ENCODE peak calls at places on chromosome 16, in five cellular contexts. P is WTC11, N is GM10248, D is tibial nerve, O is fibroblast of pulmonary artery. K is an unnamed sample.

GRCh38 chr16:74563828-74564263 is 43.1 kb downstream of the GLG1 start:
- DNase-seq in P (no peak), N (no peak), D (no peak), O (peak; percentile 59), K (no peak)

GRCh38 chr16:30875881-30876791 is 17.7 kb downstream of the BCL7C start:
- DNase-seq in P (no peak), N (peak; percentile 68), D (no peak), O (no peak), K (peak; percentile 73)

GRCh38 chr16:72983728-72984350 is 64.1 kb downstream of the ZFHX3 start:
- DNase-seq in P (no peak), N (no peak), D (no peak), O (no peak), K (no peak)

GRCh38 chr16:50279142-50279865 is 13.0 kb downstream of the ADCY7 start:
- DNase-seq in P (no peak), N (no peak), D (peak; percentile 61), O (no peak), K (no peak)

GRCh38 chr16:23836404-23837291 is 865 bp downstream of the PRKCB start:
- DNase-seq in P (peak; percentile 74), N (peak; percentile 59), D (no peak), O (no peak), K (peak; percentile 62)

GRCh38 chr16:68367891-68368601 is 57.2 kb downstream of the PRMT7 start:
- DNase-seq in P (no peak), N (no peak), D (no peak), O (no peak), K (no peak)

GRCh38 chr16:48112603-48113400 is 43.0 kb downstream of the ABCC12 start:
- DNase-seq in P (no peak), N (no peak), D (no peak), O (no peak), K (no peak)

GRCh38 chr16:77885596-77886295 is 97.4 kb downstream of the VAT1L start:
- DNase-seq in P (no peak), N (no peak), D (no peak), O (no peak), K (no peak)

GRCh38 chr16:71658771-71659170 is 32.8 kb downstream of the MARVELD3 start:
- DNase-seq in P (no peak), N (no peak), D (no peak), O (no peak), K (peak; percentile 31)

GRCh38 chr16:51431517-51432241 is 280.6 kb upstream of the SALL1 start:
- DNase-seq in P (no peak), N (no peak), D (no peak), O (peak; percentile 89), K (no peak)

GRCh38 chr16:67844441-67844840 is 2.3 kb upstream of the NUTF2 start:
- DNase-seq in P (no peak), N (no peak), D (no peak), O (peak; percentile 33), K (no peak)

GRCh38 chr16:2191446-2191706 is 5.0 kb downstream of the CASKIN1 start:
- DNase-seq in P (no peak), N (no peak), D (no peak), O (no peak), K (no peak)

GRCh38 chr16:81913222-81913621 is 98.0 kb downstream of the SDR42E1 start:
- DNase-seq in P (no peak), N (no peak), D (no peak), O (no peak), K (no peak)

GRCh38 chr16:47143677-47144558 is at the start of gene NETO2:
- DNase-seq in P (peak; percentile 72), N (peak; percentile 83), D (no peak), O (peak; percentile 65), K (peak; percentile 85)

GRCh38 chr16:68298907-68299515 is 11.7 kb downstream of the SLC7A6OS start:
- DNase-seq in P (no peak), N (no peak), D (no peak), O (peak; percentile 74), K (no peak)

GRCh38 chr16:11315499-11315898 is 29.8 kb upstream of the RMI2 start:
- DNase-seq in P (peak; percentile 93), N (no peak), D (no peak), O (peak; percentile 70), K (no peak)

GRCh38 chr16:50602531-50603205 is 54.5 kb downstream of the NKD1 start:
- DNase-seq in P (no peak), N (no peak), D (no peak), O (no peak), K (no peak)

GRCh38 chr16:27906883-27907282 is 156.6 kb downstream of the GSG1L start:
- DNase-seq in P (no peak), N (no peak), D (no peak), O (no peak), K (no peak)

GRCh38 chr16:9481749-9482148 is 390.3 kb downstream of the HAPSTR1 start:
- DNase-seq in P (no peak), N (no peak), D (no peak), O (no peak), K (no peak)

GRCh38 chr16:1560866-1561265 is 27.4 kb downstream of the TMEM204 start:
- DNase-seq in P (no peak), N (no peak), D (no peak), O (no peak), K (no peak)

DNA sequence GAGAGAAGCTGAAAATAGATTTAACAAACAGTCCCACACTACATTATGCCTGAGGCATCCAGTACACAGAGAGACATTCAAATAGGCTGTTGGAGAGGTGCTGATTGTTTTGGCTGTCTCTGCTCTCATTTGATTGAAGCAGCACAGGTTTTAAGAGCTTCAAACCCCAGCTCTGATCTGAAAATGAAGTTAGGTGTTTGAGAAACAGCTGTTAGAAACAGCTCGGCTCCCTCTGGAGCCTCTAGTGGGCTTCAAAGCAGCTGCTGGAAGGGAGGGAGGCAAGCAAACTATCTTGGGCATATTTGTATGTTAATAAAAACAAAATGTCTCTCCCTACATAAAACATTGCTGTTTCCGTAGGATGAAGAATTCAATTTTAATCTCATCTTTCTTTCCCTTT is 607.3 kb upstream of the GOT2 start:
- DNase-seq in P (no peak), N (no peak), D (no peak), O (no peak), K (no peak)
- TF ChIP-seq CTCF in P (no peak), N (no peak), D (no peak), O (no peak), K (no peak)

GRCh38 chr16:89700649-89701424 is 668 bp downstream of the SPATA2L start:
- DNase-seq in P (peak; percentile 66), N (peak; percentile 65), D (no peak), O (peak; percentile 32), K (peak; percentile 71)
- TF ChIP-seq CTCF in P (peak; percentile 10), N (peak; percentile 49), D (no peak), O (no peak), K (peak; percentile 47)

GRCh38 chr16:13835357-13835756 is 84.6 kb upstream of the ERCC4 start:
- DNase-seq in P (no peak), N (no peak), D (no peak), O (no peak), K (no peak)

GRCh38 chr16:13835935-13836334 is 84.0 kb upstream of the ERCC4 start:
- DNase-seq in P (no peak), N (no peak), D (no peak), O (no peak), K (no peak)

GRCh38 chr16:13845232-13845631 is 74.7 kb upstream of the ERCC4 start:
- DNase-seq in P (no peak), N (no peak), D (no peak), O (no peak), K (no peak)

DNA sequence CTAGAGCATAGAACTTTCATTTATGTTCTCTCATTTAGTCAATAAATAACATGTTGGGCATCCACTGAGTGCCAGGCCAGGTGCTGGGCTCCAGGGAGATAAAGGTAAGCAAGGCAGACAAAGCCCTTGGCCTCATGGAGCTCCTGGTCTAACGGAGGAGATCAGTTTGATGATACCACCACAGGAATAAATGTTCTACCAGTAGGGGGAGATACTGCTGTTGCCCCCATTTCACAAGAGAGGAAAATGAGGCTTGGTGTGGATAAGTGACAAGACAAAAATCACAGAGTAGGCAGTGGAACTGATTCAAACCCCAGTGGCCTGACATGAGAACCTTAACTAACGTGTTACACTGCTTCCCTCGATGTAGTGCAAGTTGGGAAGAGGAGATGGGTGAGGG is 80.4 kb upstream of the ERCC4 start:
- DNase-seq in P (no peak), N (no peak), D (no peak), O (no peak), K (no peak)
- TF ChIP-seq CTCF in P (peak; percentile 18), N (peak; percentile 9), D (no peak), O (no peak), K (no peak)

GRCh38 chr16:86498155-86498651 is 12.1 kb upstream of the FOXF1 start:
- DNase-seq in P (no peak), N (no peak), D (no peak), O (no peak), K (no peak)
- TF ChIP-seq CTCF in P (no peak), N (no peak), D (no peak), O (no peak), K (no peak)

DNA sequence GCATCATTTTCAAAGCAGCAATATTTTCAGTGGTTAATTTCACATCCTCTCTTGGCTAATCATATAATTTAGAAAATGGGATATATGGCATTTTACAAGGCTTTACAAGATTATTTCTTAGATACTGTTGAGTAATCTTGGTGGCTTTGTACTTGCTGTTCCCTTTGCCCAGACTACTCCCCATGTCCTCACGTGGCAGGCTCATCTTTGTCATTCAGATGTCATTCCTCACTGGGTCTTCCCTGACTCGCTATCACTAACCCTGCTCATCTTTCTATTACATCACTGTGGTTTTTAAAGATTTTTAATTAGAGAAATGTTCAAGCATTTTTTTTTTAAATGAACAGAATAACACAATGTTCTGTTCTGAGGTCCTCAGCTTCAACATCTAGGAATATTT is 240.0 kb upstream of the IRX5 start:
- DNase-seq in P (no peak), N (no peak), D (no peak), O (no peak), K (no peak)
- TF ChIP-seq CTCF in P (no peak), N (no peak), D (no peak), O (no peak), K (no peak)

GRCh38 chr16:28924399-28924761 is 658 bp downstream of the RABEP2 start:
- DNase-seq in P (no peak), N (no peak), D (no peak), O (no peak), K (no peak)
- TF ChIP-seq CTCF in P (no peak), N (no peak), D (no peak), O (no peak), K (no peak)

GRCh38 chr16:4271176-4272113 is 1.4 kb downstream of the TFAP4 start:
- DNase-seq in P (peak; percentile 94), N (peak; percentile 93), D (peak; percentile 82), O (peak; percentile 91), K (peak; percentile 95)
- TF ChIP-seq CTCF in P (no peak), N (peak; percentile 20), D (peak; percentile 32), O (no peak), K (no peak)

GRCh38 chr16:84749072-84749471 is 49.3 kb downstream of the USP10 start:
- DNase-seq in P (no peak), N (no peak), D (no peak), O (no peak), K (no peak)
- TF ChIP-seq CTCF in P (no peak), N (no peak), D (no peak), O (no peak), K (no peak)